ENCODE peak calls at places on chromosomes 2 and 18, in five cellular contexts. Z is A549, L is K562, U is HepG2, G is H1. M is an unnamed sample.

GRCh38 chr2:53913721-53914120 is 54.0 kb upstream of the GPR75 start:
- DNase-seq in Z (no peak), L (no peak), U (no peak), G (no peak), M (peak)

GRCh38 chr18:78770149-78771139 is 209.2 kb upstream of the SALL3 start:
- DNase-seq in Z (no peak), L (no peak), U (no peak), G (no peak), M (no peak)

GRCh38 chr2:30984141-30984540 is 154.1 kb downstream of the GALNT14 start:
- DNase-seq in Z (no peak), L (no peak), U (no peak), G (no peak), M (no peak)

GRCh38 chr2:45353879-45354278 is 257.2 kb downstream of the SRBD1 start:
- DNase-seq in Z (no peak), L (no peak), U (peak), G (no peak), M (peak)

GRCh38 chr2:188787661-188788044 is 186.5 kb upstream of the COL3A1 start:
- DNase-seq in Z (no peak), L (no peak), U (no peak), G (no peak), M (no peak)

GRCh38 chr18:55250729-55251128 is 291.5 kb upstream of the CCDC68 start:
- DNase-seq in Z (no peak), L (no peak), U (no peak), G (no peak), M (peak)

GRCh38 chr18:47166235-47166634 is 9.9 kb downstream of the IER3IP1 start:
- DNase-seq in Z (no peak), L (no peak), U (no peak), G (no peak), M (no peak)

GRCh38 chr2:224038049-224038829 is 847 bp downstream of the SERPINE2 start:
- DNase-seq in Z (peak), L (no peak), U (peak), G (no peak), M (peak)

GRCh38 chr2:218081695-218082094 is 12.6 kb downstream of the RUFY4 start:
- DNase-seq in Z (no peak), L (no peak), U (no peak), G (no peak), M (peak)

GRCh38 chr2:38376346-38376682 is 759 bp downstream of the ATL2 start:
- DNase-seq in Z (peak), L (peak), U (peak), G (no peak), M (peak)

GRCh38 chr18:29164993-29165599 is 988.2 kb upstream of the CDH2 start:
- DNase-seq in Z (peak), L (no peak), U (peak), G (no peak), M (peak)

GRCh38 chr18:65343571-65343970 is 407.2 kb upstream of the CDH7 start:
- DNase-seq in Z (no peak), L (no peak), U (no peak), G (no peak), M (no peak)

GRCh38 chr18:54388203-54389142 is 30.8 kb downstream of the C18orf54 start:
- DNase-seq in Z (peak), L (peak), U (peak), G (peak), M (peak)

GRCh38 chr2:160491922-160492371 is 1.7 kb downstream of the RBMS1 start:
- DNase-seq in Z (no peak), L (no peak), U (peak), G (no peak), M (peak)

GRCh38 chr18:68797901-68798300 is at the start of gene CCDC102B:
- DNase-seq in Z (no peak), L (no peak), U (no peak), G (no peak), M (peak)

GRCh38 chr2:52072949-52073348 is 1041.0 kb upstream of the NRXN1 start:
- DNase-seq in Z (no peak), L (no peak), U (no peak), G (no peak), M (no peak)

GRCh38 chr18:61575419-61575818 is 242.2 kb downstream of the CDH20 start:
- DNase-seq in Z (no peak), L (no peak), U (no peak), G (no peak), M (no peak)

GRCh38 chr2:134079373-134079772 is 174.5 kb upstream of the MGAT5 start:
- DNase-seq in Z (no peak), L (no peak), U (no peak), G (no peak), M (no peak)

GRCh38 chr2:124301915-124302314 is 276.8 kb downstream of the CNTNAP5 start:
- DNase-seq in Z (no peak), L (no peak), U (no peak), G (no peak), M (no peak)

GRCh38 chr2:202965810-202966454 is 48.7 kb upstream of the NBEAL1 start:
- DNase-seq in Z (peak), L (peak), U (peak), G (no peak), M (peak)

GRCh38 chr2:187302146-187302545 is 145.9 kb downstream of the CALCRL start:
- DNase-seq in Z (no peak), L (no peak), U (no peak), G (no peak), M (peak)

GRCh38 chr2:180776924-180777323 is 203.5 kb upstream of the UBE2E3 start:
- DNase-seq in Z (no peak), L (no peak), U (no peak), G (no peak), M (peak)

GRCh38 chr18:77059294-77059916 is 73.2 kb downstream of the MBP start:
- DNase-seq in Z (peak), L (peak), U (peak), G (no peak), M (peak)

GRCh38 chr18:40371673-40372072 is 1583.4 kb upstream of the PIK3C3 start:
- DNase-seq in Z (no peak), L (no peak), U (no peak), G (no peak), M (peak)

GRCh38 chr18:13915973-13916372 is 637 bp upstream of the MC2R start:
- DNase-seq in Z (no peak), L (no peak), U (peak), G (no peak), M (no peak)

GRCh38 chr2:10414000-10414451 is 34.1 kb downstream of the ODC1 start:
- DNase-seq in Z (no peak), L (no peak), U (no peak), G (no peak), M (peak)

GRCh38 chr18:79366177-79367094 is 29.3 kb upstream of the NFATC1 start:
- DNase-seq in Z (no peak), L (no peak), U (no peak), G (no peak), M (peak)

GRCh38 chr2:38217401-38218188 is 141.6 kb upstream of the CYP1B1 start:
- DNase-seq in Z (no peak), L (no peak), U (no peak), G (no peak), M (no peak)

GRCh38 chr2:5937865-5938565 is 245.8 kb downstream of the SOX11 start:
- DNase-seq in Z (no peak), L (no peak), U (no peak), G (no peak), M (no peak)

GRCh38 chr18:995641-996040 is 91.0 kb downstream of the ADCYAP1 start:
- DNase-seq in Z (no peak), L (no peak), U (no peak), G (no peak), M (peak)

GRCh38 chr18:58195278-58195721 is 151.3 kb downstream of the NEDD4L start:
- DNase-seq in Z (no peak), L (no peak), U (no peak), G (no peak), M (no peak)

GRCh38 chr2:74418312-74418711 is 3.1 kb downstream of the C2orf81 start:
- DNase-seq in Z (no peak), L (no peak), U (no peak), G (no peak), M (no peak)

GRCh38 chr2:101173707-101174295 is 22.6 kb upstream of the TBC1D8 start:
- DNase-seq in Z (no peak), L (no peak), U (no peak), G (no peak), M (no peak)

GRCh38 chr2:233746475-233747282 is 13.4 kb upstream of the UGT1A1 start:
- DNase-seq in Z (no peak), L (no peak), U (no peak), G (no peak), M (no peak)

GRCh38 chr18:5237083-5237722 is 40.1 kb upstream of the AKAIN1 start:
- DNase-seq in Z (no peak), L (peak), U (peak), G (no peak), M (peak)

GRCh38 chr18:76433788-76434187 is 61.3 kb downstream of the ZNF516 start:
- DNase-seq in Z (no peak), L (no peak), U (no peak), G (no peak), M (no peak)

GRCh38 chr2:45218931-45219339 is 209.7 kb upstream of the SIX2 start:
- DNase-seq in Z (no peak), L (no peak), U (no peak), G (no peak), M (no peak)

GRCh38 chr2:23565374-23565773 is 180.4 kb downstream of the KLHL29 start:
- DNase-seq in Z (no peak), L (no peak), U (no peak), G (no peak), M (no peak)

GRCh38 chr2:23562143-23562542 is 177.2 kb downstream of the KLHL29 start:
- DNase-seq in Z (no peak), L (no peak), U (no peak), G (no peak), M (no peak)

GRCh38 chr2:23563151-23563550 is 178.2 kb downstream of the KLHL29 start:
- DNase-seq in Z (no peak), L (no peak), U (no peak), G (no peak), M (no peak)

GRCh38 chr2:23564618-23564967 is 179.6 kb downstream of the KLHL29 start:
- DNase-seq in Z (no peak), L (no peak), U (no peak), G (no peak), M (no peak)

DNA sequence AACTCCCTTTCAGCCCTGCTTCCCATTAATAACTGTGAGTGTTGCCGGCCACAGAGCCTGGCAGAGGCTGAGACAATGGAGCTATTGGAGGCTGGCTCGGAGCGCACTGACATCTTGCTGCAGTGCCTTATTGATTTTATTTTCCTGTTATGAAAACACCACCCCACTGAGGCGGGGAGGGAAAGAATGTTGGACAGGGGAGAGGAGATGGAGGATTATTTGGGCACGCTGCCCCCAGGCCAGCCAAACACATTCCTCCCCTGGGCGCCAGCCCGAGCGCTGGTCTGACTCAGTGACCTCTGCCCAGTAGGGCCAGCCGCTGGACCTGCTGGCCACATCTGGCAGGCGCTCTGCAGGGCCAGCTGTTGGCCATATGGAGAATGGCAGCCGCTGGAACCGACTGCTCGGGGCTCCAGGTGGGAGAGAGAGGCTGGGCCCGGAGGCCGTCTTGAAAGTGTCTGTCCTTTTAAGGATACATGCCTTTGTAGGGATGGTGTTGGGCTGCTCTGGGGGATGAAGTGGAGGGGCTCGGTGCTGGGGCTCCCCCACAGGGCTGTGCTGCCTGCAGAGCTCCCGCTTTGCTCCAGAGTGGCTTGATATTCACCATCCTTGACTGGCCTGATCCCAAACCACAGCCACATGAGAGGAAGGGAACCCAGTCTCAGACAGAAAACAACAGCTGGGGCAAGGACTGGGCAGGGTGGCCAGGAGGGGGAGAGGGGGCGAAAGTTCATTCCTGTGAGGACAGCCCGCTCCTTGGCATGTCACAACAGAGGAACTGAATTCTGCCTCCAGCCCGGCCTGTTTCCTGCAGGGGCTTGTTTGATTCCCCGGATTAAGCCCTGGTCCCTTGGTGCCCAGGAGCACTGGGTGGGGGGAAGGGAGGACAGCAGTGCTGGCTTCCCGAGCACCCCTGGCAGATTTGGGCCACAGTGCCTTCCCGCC is 179.0 kb downstream of the KLHL29 start:
- DNase-seq in Z (no peak), L (no peak), U (no peak), G (no peak), M (peak)
- TF ChIP-seq USF2 in Z (no peak), L (no peak), U (no peak), G (no peak), M (no peak)

GRCh38 chr2:142588269-142588668 is 289.2 kb upstream of the KYNU start:
- DNase-seq in Z (no peak), L (no peak), U (no peak), G (no peak), M (no peak)
- TF ChIP-seq MAFK in Z (no peak), L (no peak), U (no peak), G (no peak), M (no peak)

DNA sequence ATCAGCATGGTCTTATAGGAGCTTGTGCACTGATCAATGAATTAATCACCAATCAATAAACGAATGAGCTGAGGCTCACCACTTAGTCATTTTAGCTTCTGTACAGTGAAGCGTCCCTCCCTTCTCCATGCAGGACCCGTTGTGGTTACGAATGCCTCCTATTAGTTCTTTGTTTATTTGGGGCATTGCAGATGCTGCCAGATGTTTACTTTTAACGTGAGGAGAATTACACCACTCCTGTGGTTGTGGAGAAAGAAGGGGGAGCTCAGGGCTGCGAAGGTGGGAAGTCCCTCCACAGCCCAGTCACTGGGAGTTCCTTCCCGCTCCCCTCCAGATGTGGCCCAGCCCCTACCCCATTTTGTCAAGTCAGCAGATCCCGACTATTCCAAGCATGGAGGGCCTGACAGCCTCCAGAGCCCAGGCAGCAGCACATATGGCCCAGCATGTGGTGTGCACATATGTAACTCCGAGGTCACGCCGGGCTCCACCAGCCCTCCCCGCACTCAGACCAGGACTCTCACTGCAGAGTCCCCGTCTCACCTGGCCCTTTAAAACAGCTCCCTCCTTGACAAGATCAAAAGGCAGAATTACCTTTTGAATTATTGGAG is 20.9 kb downstream of the PKDCC start:
- DNase-seq in Z (no peak), L (no peak), U (no peak), G (no peak), M (no peak)
- TF ChIP-seq USF2 in Z (no peak), L (no peak), U (no peak), G (no peak), M (no peak)

DNA sequence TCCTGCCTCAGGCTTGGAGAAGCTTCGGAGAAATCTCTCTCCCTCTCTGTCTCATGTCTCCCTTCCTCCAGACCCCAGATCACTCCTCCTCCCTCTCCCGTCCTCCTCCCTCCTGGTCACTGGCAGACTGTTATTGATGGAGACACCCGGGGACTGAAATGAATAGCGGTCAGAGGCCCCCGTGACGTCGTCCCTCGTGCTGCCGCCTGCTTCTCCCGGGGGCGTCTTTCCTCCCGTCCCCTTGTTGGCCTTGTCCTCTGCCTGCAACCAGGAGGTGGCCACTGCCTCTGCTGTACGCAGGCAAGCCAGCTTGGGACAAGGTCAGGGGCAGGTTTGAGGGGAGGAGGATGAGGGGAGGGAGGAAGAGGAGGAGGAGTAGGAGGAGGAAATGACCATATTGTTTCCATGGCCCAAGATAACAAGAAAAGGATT is 78.2 kb downstream of the CELF4 start:
- DNase-seq in Z (no peak), L (no peak), U (no peak), G (no peak), M (no peak)
- TF ChIP-seq MAFK in Z (no peak), L (no peak), U (no peak), G (no peak), M (no peak)

DNA sequence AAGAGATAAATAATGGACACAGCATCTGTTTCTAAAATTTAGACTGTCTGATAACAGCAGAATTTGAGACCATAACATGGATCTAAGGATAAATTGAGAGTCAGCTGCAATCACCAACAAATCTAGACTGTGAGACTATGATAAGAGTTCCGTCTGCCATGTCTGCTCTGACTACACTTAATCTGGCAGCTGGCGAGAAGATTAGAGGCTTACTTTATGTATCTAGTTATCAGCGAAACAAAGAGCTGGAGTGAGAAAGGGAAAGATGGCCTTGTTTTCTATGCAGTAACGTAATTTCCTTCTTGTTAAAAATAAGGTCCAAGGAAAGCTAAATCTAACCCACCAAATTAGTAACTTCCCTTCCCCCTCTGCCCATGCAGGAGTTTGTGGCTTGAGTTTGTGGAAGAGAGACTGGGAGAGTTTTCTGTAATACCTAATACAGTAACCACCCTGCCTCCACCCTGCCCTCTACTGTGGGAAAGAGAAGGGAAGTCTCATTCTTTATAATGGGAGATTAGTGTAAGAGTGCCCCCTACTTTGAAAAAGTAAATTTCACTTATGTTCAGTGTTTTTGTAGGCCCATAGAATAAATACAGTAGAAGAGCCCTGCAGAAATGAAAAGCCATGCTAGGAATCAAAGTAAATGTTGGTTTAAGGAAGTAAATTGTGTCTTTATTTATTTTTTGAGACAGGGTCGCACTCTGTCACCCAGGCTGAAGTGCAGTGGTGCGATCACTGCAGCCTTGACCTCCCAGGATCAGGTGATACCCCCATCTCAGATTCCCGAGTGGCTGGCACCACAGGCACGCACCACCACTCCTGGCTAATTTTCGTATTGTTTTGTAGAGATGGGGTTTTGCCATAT is 27.5 kb downstream of the EML4 start:
- DNase-seq in Z (peak), L (peak), U (peak), G (peak), M (peak)
- TF ChIP-seq USF2 in Z (no peak), L (no peak), U (no peak), G (no peak), M (no peak)